ENCODE peak calls at places on chromosomes 1 and 21, in four cellular contexts. W is PC-3, P is prostate gland, T is stomach. C is an unnamed sample. For H3K9me3, the result is how much of the 10 kb centered on the place peaks cover.

GRCh38 chr1:150971583-150972416 is 2.8 kb downstream of the CERS2 start:
- DNase-seq in P (no peak), W (no peak), T (no peak), C (peak)

GRCh38 chr1:243693764-243694163 is 156.3 kb downstream of the AKT3 start:
- DNase-seq in W (no peak), P (no peak), T (no peak), C (no peak)

GRCh38 chr1:94654505-94654904 is 112.9 kb upstream of the F3 start:
- DNase-seq in T (no peak), P (no peak), W (no peak), C (no peak)

GRCh38 chr1:234140388-234140787 is 232.9 kb upstream of the COA6 start:
- DNase-seq in T (no peak), W (no peak), P (no peak), C (no peak)

GRCh38 chr1:55812281-55812680 is 597.1 kb upstream of the USP24 start:
- DNase-seq in W (peak), T (no peak), P (no peak), C (no peak)

GRCh38 chr21:44557491-44558328 is 885 bp downstream of the KRTAP10-3 start:
- DNase-seq in P (no peak), W (no peak), T (peak), C (peak)

GRCh38 chr1:33097137-33097611 is 16.2 kb downstream of the AZIN2 start:
- DNase-seq in T (no peak), W (no peak), P (no peak), C (no peak)

GRCh38 chr1:18768086-18768485 is 91.4 kb downstream of the TAS1R2 start:
- DNase-seq in W (no peak), P (no peak), T (no peak), C (no peak)

GRCh38 chr1:224626042-224626441 is 9.9 kb downstream of the CNIH3 start:
- DNase-seq in P (no peak), T (no peak), W (peak), C (no peak)

GRCh38 chr1:235206533-235207201 is 45.6 kb upstream of the RBM34 start:
- DNase-seq in P (no peak), W (peak), T (no peak), C (no peak)

GRCh38 chr21:35926003-35926541 is 134.3 kb downstream of the SETD4 start:
- DNase-seq in T (no peak), W (no peak), P (no peak), C (no peak)

GRCh38 chr1:33078030-33078591 is 2.8 kb upstream of the AZIN2 start:
- DNase-seq in W (no peak), T (no peak), P (no peak), C (no peak)

GRCh38 chr21:44762221-44763049 is 39.2 kb downstream of the UBE2G2 start:
- DNase-seq in W (no peak), T (no peak), P (no peak), C (no peak)

GRCh38 chr1:59967141-59967697 is 40.6 kb upstream of the CYP2J2 start:
- DNase-seq in P (peak), W (peak), T (no peak), C (no peak)

GRCh38 chr1:89939059-89939570 is 55.8 kb upstream of the ZNF326 start:
- DNase-seq in P (no peak), T (no peak), W (no peak), C (no peak)

GRCh38 chr21:23531444-23531843 is 2075.8 kb downstream of the MRPL39 start:
- DNase-seq in P (no peak), W (no peak), T (no peak), C (no peak)

GRCh38 chr1:203326830-203327683 is 21.7 kb downstream of the BTG2 start:
- DNase-seq in T (peak), P (peak), W (peak), C (peak)

GRCh38 chr1:167737169-167737568 is 15.4 kb downstream of the MPZL1 start:
- DNase-seq in P (no peak), W (no peak), T (no peak), C (no peak)

GRCh38 chr1:97078847-97079246 is 357.3 kb downstream of the PTBP2 start:
- DNase-seq in T (no peak), P (no peak), W (no peak), C (no peak)

GRCh38 chr1:167935252-167936067 is 1.0 kb upstream of the DCAF6 start:
- DNase-seq in P (peak), T (no peak), W (peak), C (peak)

GRCh38 chr1:67429011-67429527 is 1.1 kb downstream of the SERBP1 start:
- DNase-seq in W (peak), T (no peak), P (peak), C (no peak)

GRCh38 chr1:77709727-77710126 is 27.3 kb upstream of the ZZZ3 start:
- DNase-seq in W (no peak), P (no peak), T (no peak), C (no peak)

GRCh38 chr1:109977225-109977624 is 7.3 kb upstream of the AHCYL1 start:
- DNase-seq in P (no peak), W (no peak), T (no peak), C (no peak)

GRCh38 chr1:114062646-114063045 is 83.4 kb downstream of the OLFML3 start:
- DNase-seq in T (no peak), W (no peak), P (no peak), C (no peak)

GRCh38 chr1:187987236-187987776 is 1158.6 kb downstream of the PLA2G4A start:
- DNase-seq in T (no peak), W (no peak), P (no peak), C (no peak)

GRCh38 chr1:235998812-235999211 is 66.1 kb downstream of the NID1 start:
- DNase-seq in P (no peak), W (peak), T (no peak), C (no peak)

GRCh38 chr1:33331444-33332356 is 10.8 kb upstream of the A3GALT2 start:
- DNase-seq in T (no peak), P (no peak), W (no peak), C (no peak)

GRCh38 chr21:38404134-38404533 is 94.1 kb downstream of the ERG start:
- DNase-seq in T (no peak), P (no peak), W (no peak), C (no peak)

GRCh38 chr1:24588573-24588972 is 32.7 kb downstream of the NCMAP start:
- DNase-seq in W (no peak), T (no peak), P (no peak), C (no peak)

GRCh38 chr1:96598416-96599168 is 123.0 kb upstream of the PTBP2 start:
- DNase-seq in P (no peak), W (no peak), T (no peak), C (no peak)

DNA sequence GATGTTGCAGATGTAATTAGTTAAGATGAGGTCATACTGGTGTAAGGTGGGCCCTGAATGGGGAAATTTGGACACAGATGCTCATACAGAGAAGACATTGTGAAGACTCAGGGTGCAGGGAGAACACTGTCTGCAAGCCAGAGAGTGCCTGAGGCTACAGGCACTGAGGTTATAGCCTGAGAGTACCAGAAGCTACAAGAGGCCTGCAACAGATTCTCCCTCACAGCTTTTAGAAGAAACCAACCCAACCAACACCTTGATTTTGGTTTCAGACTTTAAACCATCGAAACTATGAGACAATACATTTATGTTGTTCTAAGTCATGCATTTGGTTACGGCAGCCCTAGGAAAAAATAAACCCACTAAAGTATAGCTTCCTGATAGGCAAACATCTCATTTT is 321.7 kb upstream of the USP25 start:
- DNase-seq in T (no peak), P (no peak), W (no peak), C (no peak)
- H3K9me3 ChIP-seq in T (under half), P (under half), W (under half), C (under half)

DNA sequence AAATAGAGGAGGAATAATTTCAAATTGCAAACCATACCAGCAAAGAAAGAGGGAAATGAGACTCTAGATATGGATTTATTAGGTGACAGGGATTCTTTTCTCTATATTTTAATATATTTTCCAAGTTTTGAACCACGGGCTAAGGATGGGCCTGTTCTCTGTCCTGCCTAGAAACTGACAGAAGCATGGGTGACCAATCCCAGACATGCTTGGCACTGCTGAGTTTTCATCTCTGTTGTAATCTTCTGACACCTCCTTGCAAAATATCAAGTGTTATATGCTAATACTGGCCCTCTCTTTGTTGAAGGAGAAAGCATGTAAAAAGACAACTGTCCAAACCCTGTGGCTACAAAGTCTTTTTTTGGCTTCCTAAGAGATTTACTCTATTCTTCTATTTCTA is 774 bp upstream of the ANGPTL7 start:
- DNase-seq in W (no peak), T (no peak), P (no peak), C (no peak)
- TF ChIP-seq CTCF in W (no peak), T (no peak), P (no peak), C (no peak)

GRCh38 chr1:107953551-107953950 is 11.4 kb downstream of the VAV3 start:
- DNase-seq in W (no peak), T (no peak), P (no peak), C (no peak)
- H3K9me3 ChIP-seq in W (under half), T (under half), P (under half), C (under half)

DNA sequence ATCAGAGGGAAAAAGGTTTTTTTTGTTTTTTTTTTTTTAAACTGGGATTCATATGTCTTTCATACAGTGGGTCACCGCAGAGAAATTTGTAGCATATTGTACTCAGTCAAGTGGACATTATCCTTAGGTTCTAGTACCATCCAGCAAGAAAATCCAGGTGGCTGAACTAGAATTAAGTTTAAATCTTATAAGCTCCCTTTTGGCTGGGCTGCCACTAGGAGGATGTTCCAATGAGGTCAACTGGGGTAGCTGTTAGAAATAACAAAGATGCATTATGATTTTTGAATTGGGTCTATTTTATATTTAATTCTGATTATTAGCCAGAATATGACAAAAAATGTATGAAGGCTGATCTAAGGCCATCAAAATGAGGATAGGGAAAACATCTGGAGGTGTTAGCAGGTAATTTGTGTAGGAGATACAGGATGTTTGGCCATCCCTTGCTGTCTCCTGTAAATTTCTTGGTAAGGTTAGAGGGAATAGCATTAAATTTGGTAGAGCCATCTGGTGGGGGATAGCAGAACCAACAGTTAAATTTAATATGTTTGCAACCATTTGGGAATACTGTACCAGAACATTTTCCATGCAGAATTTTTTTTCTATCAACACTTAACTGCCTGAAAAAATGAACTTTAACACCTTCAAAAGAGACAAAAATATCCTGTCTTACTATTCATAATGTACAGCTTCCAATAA is 568.5 kb upstream of the B3GALT2 start:
- DNase-seq in T (no peak), W (peak), P (no peak), C (no peak)
- TF ChIP-seq CTCF in T (no peak), W (peak), P (no peak), C (peak)

GRCh38 chr1:159341736-159342135 is 39.6 kb downstream of the FCER1A start:
- DNase-seq in P (no peak), W (no peak), T (no peak), C (no peak)
- H3K9me3 ChIP-seq in P (under half), W (under half), T (under half), C (under half)

GRCh38 chr1:228471154-228471761 is 15.9 kb upstream of the RNF187 start:
- DNase-seq in T (no peak), W (no peak), P (no peak), C (no peak)

GRCh38 chr1:228469413-228470162 is 17.6 kb upstream of the RNF187 start:
- DNase-seq in P (no peak), T (no peak), W (no peak), C (no peak)

GRCh38 chr1:228472655-228473054 is 14.5 kb upstream of the RNF187 start:
- DNase-seq in W (no peak), P (no peak), T (no peak), C (no peak)

GRCh38 chr1:228474507-228474906 is 12.7 kb upstream of the RNF187 start:
- DNase-seq in P (no peak), W (no peak), T (no peak), C (no peak)

GRCh38 chr1:228471762-228472398 is 15.3 kb upstream of the RNF187 start:
- DNase-seq in W (peak), T (no peak), P (no peak), C (no peak)
- TF ChIP-seq CTCF in W (peak), T (no peak), P (peak), C (peak)

DNA sequence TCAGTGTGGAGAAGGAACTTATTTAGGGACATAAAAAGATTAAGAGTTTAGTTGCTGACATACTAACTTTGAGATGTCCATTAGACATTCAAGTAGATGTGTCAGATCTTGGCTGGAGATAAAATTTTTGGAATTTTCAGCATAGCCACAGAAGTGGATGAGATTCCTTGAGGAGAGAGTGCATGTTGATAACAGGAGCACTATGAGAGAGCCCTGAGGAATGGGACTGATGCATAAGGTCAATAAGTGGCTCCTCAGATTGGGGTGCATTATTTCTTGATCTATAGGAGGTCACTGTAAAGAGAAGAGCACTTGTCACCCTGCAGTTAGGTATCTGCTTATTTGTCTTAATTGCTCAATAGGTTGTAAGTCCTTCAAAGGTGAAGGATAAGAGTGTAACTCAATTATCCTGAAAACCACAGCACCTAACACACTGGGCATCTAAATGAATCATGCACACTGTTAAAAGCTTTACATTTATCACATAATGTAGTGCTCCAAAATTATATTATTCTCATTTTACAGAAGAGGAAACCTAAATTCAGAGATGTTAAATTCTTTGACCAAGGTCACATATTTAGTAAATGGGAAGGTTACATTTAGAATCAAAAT is 52.0 kb upstream of the TACSTD2 start:
- DNase-seq in P (no peak), W (peak), T (no peak), C (no peak)
- H3K9me3 ChIP-seq in P (under half), W (under half), T (under half), C (under half)